ENCODE peak calls at places on chromosomes 16 and 17, in nine cellular contexts. X, D, O, J, V, H, B, C and F are unnamed samples.

GRCh38 chr17:16976686-16977550 is 5.0 kb upstream of the TNFRSF13B start:
- DNase-seq in X (no peak), D (no peak), O (no peak), J (no peak), V (no peak), H (no peak), B (no peak), C (no peak), F (no peak)

GRCh38 chr16:29881050-29881449 is 18.0 kb upstream of the CDIPT start:
- DNase-seq in X (no peak), D (no peak), O (no peak), J (no peak), V (no peak), H (no peak), B (no peak), C (no peak), F (no peak)

GRCh38 chr16:3214904-3215600 is 19.9 kb downstream of the ZNF200 start:
- DNase-seq in X (no peak), D (no peak), O (no peak), J (no peak), V (no peak), H (no peak), B (no peak), C (no peak), F (no peak)

GRCh38 chr17:4534928-4535666 is 20.1 kb downstream of the MYBBP1A start:
- DNase-seq in X (no peak), D (no peak), O (no peak), J (no peak), V (no peak), H (no peak), B (no peak), C (no peak), F (no peak)

GRCh38 chr17:45171338-45172231 is 9.9 kb downstream of the HEXIM2 start:
- DNase-seq in X (no peak), D (no peak), O (peak; percentile 37), J (peak; percentile 22), V (no peak), H (no peak), B (peak; percentile 55), C (peak; percentile 68), F (no peak)

GRCh38 chr16:17404903-17405691 is 65.7 kb downstream of the XYLT1 start:
- DNase-seq in X (no peak), D (no peak), O (peak; percentile 50), J (peak; percentile 79), V (peak; percentile 74), H (no peak), B (peak; percentile 49), C (no peak), F (no peak)

GRCh38 chr17:39756376-39757079 is 18.8 kb downstream of the GRB7 start:
- DNase-seq in X (no peak), D (no peak), O (no peak), J (no peak), V (no peak), H (no peak), B (no peak), C (no peak), F (no peak)

GRCh38 chr16:69106491-69107291 is 1.2 kb downstream of the HAS3 start:
- DNase-seq in X (no peak), D (peak; percentile 52), O (peak; percentile 23), J (no peak), V (no peak), H (no peak), B (peak; percentile 18), C (no peak), F (no peak)

GRCh38 chr17:81277421-81277820 is 17.7 kb downstream of the SLC38A10 start:
- DNase-seq in X (no peak), D (no peak), O (no peak), J (peak; percentile 26), V (peak; percentile 80), H (no peak), B (peak; percentile 32), C (no peak), F (no peak)

GRCh38 chr17:36515837-36516236 is 18.8 kb downstream of the MYO19 start:
- DNase-seq in X (no peak), D (no peak), O (no peak), J (no peak), V (no peak), H (no peak), B (no peak), C (no peak), F (no peak)

GRCh38 chr17:81644976-81645952 is 8.3 kb downstream of the TSPAN10 start:
- DNase-seq in X (no peak), D (no peak), O (no peak), J (no peak), V (no peak), H (no peak), B (no peak), C (no peak), F (no peak)

GRCh38 chr17:50375858-50376538 is 3.0 kb downstream of the EME1 start:
- DNase-seq in X (no peak), D (peak; percentile 98), O (no peak), J (no peak), V (no peak), H (no peak), B (no peak), C (no peak), F (no peak)

GRCh38 chr17:36705651-36706436 is 104.5 kb downstream of the MRM1 start:
- DNase-seq in X (peak; percentile 32), D (peak; percentile 73), O (peak; percentile 61), J (peak; percentile 41), V (peak; percentile 34), H (peak; percentile 49), B (peak; percentile 55), C (no peak), F (peak; percentile 6)